ENCODE peak calls at places on chromosomes 2 and 18, in five cellular contexts. One of them, this sample, is unnamed. For H3K4me1, the result is how much of the 10 kb centered on the place peaks cover.

GRCh38 chr18:55088000-55088401 is 128.7 kb upstream of the CCDC68 start:
- DNase-seq in kidney: no peak
- DNase-seq in lower lobe of right lung: no peak
- DNase-seq in adrenal gland: no peak
- DNase-seq in hepatocyte: no peak
- DNase-seq in this sample: no peak

GRCh38 chr2:236933351-236933750 is 152.3 kb upstream of the COPS8 start:
- DNase-seq in kidney: no peak
- DNase-seq in lower lobe of right lung: no peak
- DNase-seq in adrenal gland: no peak
- DNase-seq in hepatocyte: no peak
- DNase-seq in this sample: no peak

GRCh38 chr2:237744613-237745249 is 53.8 kb upstream of the RBM44 start:
- DNase-seq in kidney: peak
- DNase-seq in lower lobe of right lung: peak
- DNase-seq in adrenal gland: peak
- DNase-seq in hepatocyte: peak
- DNase-seq in this sample: peak

GRCh38 chr2:219452361-219453317 is 18.0 kb downstream of the SPEG start:
- DNase-seq in kidney: no peak
- DNase-seq in lower lobe of right lung: no peak
- DNase-seq in adrenal gland: no peak
- DNase-seq in hepatocyte: peak
- DNase-seq in this sample: no peak

GRCh38 chr2:48129256-48129950 is 223.1 kb upstream of the FBXO11 start:
- DNase-seq in kidney: no peak
- DNase-seq in lower lobe of right lung: no peak
- DNase-seq in adrenal gland: no peak
- DNase-seq in hepatocyte: no peak
- DNase-seq in this sample: no peak

GRCh38 chr2:397561-398325 is 109.9 kb upstream of the ALKAL2 start:
- DNase-seq in kidney: no peak
- DNase-seq in lower lobe of right lung: no peak
- DNase-seq in adrenal gland: no peak
- DNase-seq in hepatocyte: no peak
- DNase-seq in this sample: no peak

GRCh38 chr2:118838741-118839455 is 8.6 kb downstream of the EN1 start:
- DNase-seq in kidney: no peak
- DNase-seq in lower lobe of right lung: no peak
- DNase-seq in adrenal gland: no peak
- DNase-seq in hepatocyte: no peak
- DNase-seq in this sample: no peak

GRCh38 chr2:16117791-16118610 is 177.7 kb downstream of the MYCN start:
- DNase-seq in kidney: no peak
- DNase-seq in lower lobe of right lung: no peak
- DNase-seq in adrenal gland: no peak
- DNase-seq in hepatocyte: no peak
- DNase-seq in this sample: no peak

GRCh38 chr2:146602383-146602782 is 1242.4 kb upstream of the ACVR2A start:
- DNase-seq in kidney: no peak
- DNase-seq in lower lobe of right lung: no peak
- DNase-seq in adrenal gland: no peak
- DNase-seq in hepatocyte: no peak
- DNase-seq in this sample: no peak

GRCh38 chr2:241312082-241312481 is 3.4 kb downstream of the HDLBP start:
- DNase-seq in kidney: no peak
- DNase-seq in lower lobe of right lung: no peak
- DNase-seq in adrenal gland: no peak
- DNase-seq in hepatocyte: no peak
- DNase-seq in this sample: no peak

GRCh38 chr2:85852979-85853498 is 35.8 kb downstream of the ST3GAL5 start:
- DNase-seq in kidney: peak
- DNase-seq in lower lobe of right lung: peak
- DNase-seq in adrenal gland: peak
- DNase-seq in hepatocyte: no peak
- DNase-seq in this sample: peak

GRCh38 chr2:85853499-85854165 is 35.2 kb downstream of the ST3GAL5 start:
- DNase-seq in kidney: no peak
- DNase-seq in lower lobe of right lung: no peak
- DNase-seq in adrenal gland: no peak
- DNase-seq in hepatocyte: no peak
- DNase-seq in this sample: peak

GRCh38 chr2:85851253-85851955 is 37.4 kb downstream of the ST3GAL5 start:
- DNase-seq in kidney: no peak
- DNase-seq in lower lobe of right lung: no peak
- DNase-seq in adrenal gland: peak
- DNase-seq in hepatocyte: no peak
- DNase-seq in this sample: no peak

GRCh38 chr2:85850451-85850850 is 38.3 kb downstream of the ST3GAL5 start:
- DNase-seq in kidney: no peak
- DNase-seq in lower lobe of right lung: no peak
- DNase-seq in adrenal gland: no peak
- DNase-seq in hepatocyte: no peak
- DNase-seq in this sample: no peak

DNA sequence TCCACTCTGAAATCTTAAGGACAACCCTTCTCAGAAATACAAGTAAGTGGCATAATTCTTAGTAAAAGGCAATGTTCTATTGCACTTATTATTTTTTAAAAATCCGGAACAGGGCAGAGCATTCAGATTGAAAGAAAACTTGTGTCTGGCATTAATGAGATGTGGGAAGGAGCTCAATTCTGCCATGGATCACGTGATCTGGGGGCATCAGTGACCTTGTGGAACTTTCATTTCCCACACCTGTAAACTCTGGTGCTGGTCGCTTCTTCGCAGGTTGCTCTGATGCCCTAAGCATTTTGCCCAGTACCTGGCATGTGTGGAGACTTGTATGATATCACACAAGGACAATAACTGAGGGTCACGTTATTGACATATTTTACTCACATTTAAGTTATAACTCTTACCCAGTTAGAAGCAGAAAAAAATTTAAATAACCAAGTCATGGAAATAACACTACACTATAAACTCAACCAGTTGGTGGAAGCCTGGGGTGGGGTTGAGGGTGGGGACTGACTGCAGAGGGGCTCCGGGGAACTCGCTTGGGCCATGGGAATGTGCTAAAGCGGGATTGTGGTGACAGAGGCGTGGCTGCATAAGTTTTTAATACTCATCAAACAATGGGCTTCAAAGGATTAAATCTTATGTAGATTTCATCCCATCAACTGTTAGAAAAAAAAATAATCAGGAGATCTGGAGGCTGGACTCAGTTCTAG is 36.6 kb downstream of the ST3GAL5 start:
- DNase-seq in kidney: no peak
- DNase-seq in lower lobe of right lung: no peak
- DNase-seq in adrenal gland: no peak
- DNase-seq in hepatocyte: no peak
- DNase-seq in this sample: no peak
- H3K4me1 ChIP-seq in kidney: under half
- H3K4me1 ChIP-seq in lower lobe of right lung: under half
- H3K4me1 ChIP-seq in adrenal gland: under half
- H3K4me1 ChIP-seq in hepatocyte: under half
- H3K4me1 ChIP-seq in this sample: under half

GRCh38 chr2:218383892-218384519 is 1.9 kb downstream of the SLC11A1 start:
- DNase-seq in kidney: no peak
- DNase-seq in lower lobe of right lung: peak
- DNase-seq in adrenal gland: no peak
- DNase-seq in hepatocyte: peak
- DNase-seq in this sample: no peak

GRCh38 chr2:218384975-218385374 is 2.9 kb downstream of the SLC11A1 start:
- DNase-seq in kidney: no peak
- DNase-seq in lower lobe of right lung: peak
- DNase-seq in adrenal gland: no peak
- DNase-seq in hepatocyte: peak
- DNase-seq in this sample: no peak

GRCh38 chr2:218386505-218387368 is 4.7 kb downstream of the SLC11A1 start:
- DNase-seq in kidney: peak
- DNase-seq in lower lobe of right lung: no peak
- DNase-seq in adrenal gland: no peak
- DNase-seq in hepatocyte: peak
- DNase-seq in this sample: no peak

GRCh38 chr2:218389333-218390150 is 7.5 kb downstream of the SLC11A1 start:
- DNase-seq in kidney: no peak
- DNase-seq in lower lobe of right lung: peak
- DNase-seq in adrenal gland: no peak
- DNase-seq in hepatocyte: peak
- DNase-seq in this sample: no peak

GRCh38 chr2:218387369-218388194 is 5.5 kb downstream of the SLC11A1 start:
- DNase-seq in kidney: peak
- DNase-seq in lower lobe of right lung: peak
- DNase-seq in adrenal gland: peak
- DNase-seq in hepatocyte: peak
- DNase-seq in this sample: peak
- H3K4me1 ChIP-seq in kidney: under half
- H3K4me1 ChIP-seq in lower lobe of right lung: under half
- H3K4me1 ChIP-seq in adrenal gland: under half
- H3K4me1 ChIP-seq in hepatocyte: under half
- H3K4me1 ChIP-seq in this sample: under half

GRCh38 chr2:43074592-43075053 is 151.8 kb downstream of the ZFP36L2 start:
- DNase-seq in kidney: peak
- DNase-seq in lower lobe of right lung: no peak
- DNase-seq in adrenal gland: no peak
- DNase-seq in hepatocyte: no peak
- DNase-seq in this sample: no peak
- H3K4me1 ChIP-seq in kidney: under half
- H3K4me1 ChIP-seq in lower lobe of right lung: under half
- H3K4me1 ChIP-seq in adrenal gland: under half
- H3K4me1 ChIP-seq in hepatocyte: under half
- H3K4me1 ChIP-seq in this sample: under half

GRCh38 chr2:98484121-98484557 is 39.5 kb downstream of the INPP4A start:
- DNase-seq in kidney: peak
- DNase-seq in lower lobe of right lung: no peak
- DNase-seq in adrenal gland: no peak
- DNase-seq in hepatocyte: peak
- DNase-seq in this sample: peak

GRCh38 chr2:98483257-98483861 is 38.7 kb downstream of the INPP4A start:
- DNase-seq in kidney: peak
- DNase-seq in lower lobe of right lung: no peak
- DNase-seq in adrenal gland: no peak
- DNase-seq in hepatocyte: no peak
- DNase-seq in this sample: no peak

GRCh38 chr2:98479959-98480524 is 35.4 kb downstream of the INPP4A start:
- DNase-seq in kidney: peak
- DNase-seq in lower lobe of right lung: peak
- DNase-seq in adrenal gland: peak
- DNase-seq in hepatocyte: peak
- DNase-seq in this sample: peak

GRCh38 chr2:98480598-98480997 is 35.9 kb downstream of the INPP4A start:
- DNase-seq in kidney: no peak
- DNase-seq in lower lobe of right lung: no peak
- DNase-seq in adrenal gland: no peak
- DNase-seq in hepatocyte: no peak
- DNase-seq in this sample: no peak

DNA sequence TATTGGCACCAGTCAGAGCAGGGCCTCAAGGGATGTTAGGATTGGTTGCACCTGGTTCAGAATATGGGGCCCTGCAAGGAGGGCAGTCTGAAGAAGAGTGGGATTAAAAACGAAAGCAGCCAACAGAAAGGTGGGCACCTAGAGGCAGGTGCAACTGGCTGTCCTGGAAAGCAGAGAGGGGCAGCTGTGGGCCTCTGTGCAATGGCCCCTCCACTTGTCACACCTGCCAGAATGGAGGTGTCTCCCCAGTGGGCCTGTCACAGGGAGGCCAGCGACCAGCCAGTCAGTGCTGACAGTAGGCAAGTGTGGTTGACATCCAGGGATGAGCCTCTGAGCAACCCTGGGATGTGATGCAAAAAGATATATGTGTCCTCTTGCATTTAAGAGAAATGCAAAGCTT is 37.7 kb downstream of the INPP4A start:
- DNase-seq in kidney: no peak
- DNase-seq in lower lobe of right lung: no peak
- DNase-seq in adrenal gland: no peak
- DNase-seq in hepatocyte: no peak
- DNase-seq in this sample: no peak
- H3K4me1 ChIP-seq in kidney: under half
- H3K4me1 ChIP-seq in lower lobe of right lung: half or more
- H3K4me1 ChIP-seq in adrenal gland: under half
- H3K4me1 ChIP-seq in hepatocyte: under half
- H3K4me1 ChIP-seq in this sample: under half